ENCODE peak calls at places on chromosomes 7 and 10, in nine cellular contexts. H is spleen, C is glutamatergic neuron, P is HFF-Myc, X is NAMALWA, D is Caco-2, Q is activated gamma-delta T cell, J is caudate nucleus, B is retinal pigment epithelial cell. Y is an unnamed sample.

GRCh38 chr10:31706921-31707571 is 221.6 kb downstream of the ARHGAP12 start:
- DNase-seq in X (no peak), J (no peak), Q (no peak), H (peak), D (no peak), C (no peak), B (no peak), P (no peak), Y (no peak)

GRCh38 chr7:2800220-2800922 is 43.7 kb downstream of the GNA12 start:
- DNase-seq in J (no peak), P (no peak), B (no peak), D (no peak), Q (no peak), C (no peak), X (no peak), H (no peak), Y (no peak)

GRCh38 chr10:122121059-122121458 is 132.1 kb downstream of the TACC2 start:
- DNase-seq in B (no peak), J (no peak), P (no peak), H (no peak), C (no peak), X (no peak), Q (no peak), D (no peak), Y (no peak)

GRCh38 chr10:49135575-49136313 is 1.9 kb upstream of the FAM170B start:
- DNase-seq in H (no peak), X (peak), D (no peak), Q (no peak), J (no peak), B (no peak), P (no peak), C (no peak), Y (no peak)

GRCh38 chr7:16356241-16356958 is 64.9 kb downstream of the CRPPA start:
- DNase-seq in C (no peak), B (no peak), J (no peak), P (peak), Q (no peak), D (no peak), X (no peak), H (no peak), Y (no peak)

GRCh38 chr7:50580053-50580452 is 14.8 kb upstream of the DDC start:
- DNase-seq in Q (no peak), J (no peak), H (no peak), D (no peak), P (no peak), B (no peak), C (no peak), X (no peak), Y (no peak)

GRCh38 chr10:128629111-128630096 is 503.2 kb upstream of the MKI67 start:
- DNase-seq in P (no peak), Q (no peak), X (no peak), B (no peak), C (no peak), D (no peak), H (no peak), J (no peak), Y (no peak)

GRCh38 chr10:132206377-132206745 is 19.6 kb downstream of the DPYSL4 start:
- DNase-seq in C (peak), Q (no peak), J (no peak), H (no peak), X (no peak), B (no peak), D (no peak), P (no peak), Y (no peak)

GRCh38 chr7:151726875-151727578 is 149.9 kb downstream of the PRKAG2 start:
- DNase-seq in D (no peak), P (no peak), H (no peak), Q (no peak), C (no peak), X (no peak), J (no peak), B (no peak), Y (no peak)

GRCh38 chr10:48456808-48457761 is 147.8 kb downstream of the ARHGAP22 start:
- DNase-seq in C (no peak), Q (no peak), X (no peak), H (peak), P (no peak), J (no peak), D (peak), B (no peak), Y (no peak)

GRCh38 chr7:130962109-130962508 is 228.1 kb upstream of the KLF14 start:
- DNase-seq in Q (no peak), B (no peak), H (no peak), P (no peak), J (no peak), D (no peak), X (peak), C (no peak), Y (no peak)

GRCh38 chr10:33611423-33611822 is 277.0 kb upstream of the NRP1 start:
- DNase-seq in C (no peak), J (no peak), B (no peak), H (no peak), Q (no peak), P (no peak), X (no peak), D (no peak), Y (no peak)

GRCh38 chr7:45598697-45599520 is 24.7 kb downstream of the ADCY1 start:
- DNase-seq in C (no peak), H (peak), Q (no peak), P (no peak), X (no peak), B (no peak), D (no peak), J (no peak), Y (no peak)

GRCh38 chr7:151776446-151776845 is 100.5 kb downstream of the PRKAG2 start:
- DNase-seq in J (no peak), B (no peak), X (no peak), Q (no peak), H (peak), D (no peak), C (no peak), P (no peak), Y (no peak)

GRCh38 chr7:5769571-5769970 is 11.9 kb downstream of the RNF216 start:
- DNase-seq in B (no peak), P (no peak), Q (no peak), D (no peak), X (no peak), J (no peak), C (no peak), H (no peak), Y (no peak)